ENCODE peak calls at places on chromosomes 7 and 10, in eight cellular contexts. One of them, this sample, is unnamed.

GRCh38 chr10:97097154-97097490 is 88.6 kb downstream of the SLIT1 start:
- DNase-seq in HCT116: no peak
- DNase-seq in A549: no peak
- DNase-seq in NB4: no peak
- DNase-seq in K562: no peak
- DNase-seq in H1: no peak
- DNase-seq in GM12878: no peak
- DNase-seq in HepG2: no peak
- DNase-seq in this sample: no peak

GRCh38 chr10:127298396-127298795 is 102.0 kb upstream of the INSYN2A start:
- DNase-seq in HCT116: no peak
- DNase-seq in A549: no peak
- DNase-seq in NB4: no peak
- DNase-seq in K562: no peak
- DNase-seq in H1: no peak
- DNase-seq in GM12878: no peak
- DNase-seq in HepG2: no peak
- DNase-seq in this sample: no peak

GRCh38 chr10:99908512-99908911 is 101.2 kb downstream of the DNMBP start:
- DNase-seq in HCT116: no peak
- DNase-seq in A549: no peak
- DNase-seq in NB4: peak; percentile 36
- DNase-seq in K562: no peak
- DNase-seq in H1: no peak
- DNase-seq in GM12878: no peak
- DNase-seq in HepG2: no peak
- DNase-seq in this sample: no peak

GRCh38 chr7:28490831-28491230 is 78.5 kb downstream of the CREB5 start:
- DNase-seq in HCT116: no peak
- DNase-seq in A549: no peak
- DNase-seq in NB4: no peak
- DNase-seq in K562: no peak
- DNase-seq in H1: no peak
- DNase-seq in GM12878: no peak
- DNase-seq in HepG2: no peak
- DNase-seq in this sample: no peak

GRCh38 chr7:52794621-52795020 is 240.8 kb upstream of the POM121L12 start:
- DNase-seq in HCT116: no peak
- DNase-seq in A549: no peak
- DNase-seq in NB4: no peak
- DNase-seq in K562: no peak
- DNase-seq in H1: no peak
- DNase-seq in GM12878: no peak
- DNase-seq in HepG2: no peak
- DNase-seq in this sample: no peak

GRCh38 chr10:24363070-24363469 is 154.1 kb downstream of the KIAA1217 start:
- DNase-seq in HCT116: no peak
- DNase-seq in A549: no peak
- DNase-seq in NB4: peak; percentile 15
- DNase-seq in K562: no peak
- DNase-seq in H1: no peak
- DNase-seq in GM12878: no peak
- DNase-seq in HepG2: peak; percentile 24
- DNase-seq in this sample: no peak

GRCh38 chr7:138979226-138979979 is 1.8 kb downstream of the KIAA1549 start:
- DNase-seq in HCT116: peak; percentile 10
- DNase-seq in A549: peak; percentile 49
- DNase-seq in NB4: peak; percentile 60
- DNase-seq in K562: no peak
- DNase-seq in H1: no peak
- DNase-seq in GM12878: no peak
- DNase-seq in HepG2: peak; percentile 26
- DNase-seq in this sample: no peak

GRCh38 chr10:101775273-101776131 is at the start of gene FGF8:
- DNase-seq in HCT116: no peak
- DNase-seq in A549: no peak
- DNase-seq in NB4: no peak
- DNase-seq in K562: no peak
- DNase-seq in H1: no peak
- DNase-seq in GM12878: no peak
- DNase-seq in HepG2: no peak
- DNase-seq in this sample: no peak

GRCh38 chr7:220151-220841 is 27.9 kb downstream of the FAM20C start:
- DNase-seq in HCT116: no peak
- DNase-seq in A549: no peak
- DNase-seq in NB4: no peak
- DNase-seq in K562: peak; percentile 82
- DNase-seq in H1: no peak
- DNase-seq in GM12878: no peak
- DNase-seq in HepG2: peak; percentile 45
- DNase-seq in this sample: no peak

GRCh38 chr7:146544748-146545147 is 428.1 kb downstream of the CNTNAP2 start:
- DNase-seq in HCT116: no peak
- DNase-seq in A549: no peak
- DNase-seq in NB4: no peak
- DNase-seq in K562: no peak
- DNase-seq in H1: no peak
- DNase-seq in GM12878: no peak
- DNase-seq in HepG2: no peak
- DNase-seq in this sample: no peak

GRCh38 chr7:40760997-40761396 is 626.2 kb downstream of the SUGCT start:
- DNase-seq in HCT116: no peak
- DNase-seq in A549: no peak
- DNase-seq in NB4: no peak
- DNase-seq in K562: no peak
- DNase-seq in H1: no peak
- DNase-seq in GM12878: no peak
- DNase-seq in HepG2: peak; percentile 43
- DNase-seq in this sample: no peak

GRCh38 chr10:72309290-72310240 is 35.8 kb downstream of the DDIT4 start:
- DNase-seq in HCT116: no peak
- DNase-seq in A549: no peak
- DNase-seq in NB4: peak; percentile 48
- DNase-seq in K562: no peak
- DNase-seq in H1: no peak
- DNase-seq in GM12878: no peak
- DNase-seq in HepG2: no peak
- DNase-seq in this sample: no peak

GRCh38 chr10:50439806-50440205 is 183.9 kb downstream of the SGMS1 start:
- DNase-seq in HCT116: no peak
- DNase-seq in A549: no peak
- DNase-seq in NB4: no peak
- DNase-seq in K562: no peak
- DNase-seq in H1: no peak
- DNase-seq in GM12878: no peak
- DNase-seq in HepG2: no peak
- DNase-seq in this sample: no peak

GRCh38 chr7:106755641-106756040 is 94.7 kb upstream of the CCDC71L start:
- DNase-seq in HCT116: no peak
- DNase-seq in A549: no peak
- DNase-seq in NB4: no peak
- DNase-seq in K562: no peak
- DNase-seq in H1: no peak
- DNase-seq in GM12878: no peak
- DNase-seq in HepG2: no peak
- DNase-seq in this sample: no peak

GRCh38 chr7:158818325-158819213 is 10.7 kb downstream of the ESYT2 start:
- DNase-seq in HCT116: peak; percentile 95
- DNase-seq in A549: peak; percentile 89
- DNase-seq in NB4: peak; percentile 94
- DNase-seq in K562: peak; percentile 62
- DNase-seq in H1: peak; percentile 50
- DNase-seq in GM12878: peak; percentile 47
- DNase-seq in HepG2: peak; percentile 91
- DNase-seq in this sample: peak; percentile 98

GRCh38 chr7:37329940-37330339 is 118.7 kb downstream of the ELMO1 start:
- DNase-seq in HCT116: no peak
- DNase-seq in A549: no peak
- DNase-seq in NB4: no peak
- DNase-seq in K562: no peak
- DNase-seq in H1: no peak
- DNase-seq in GM12878: no peak
- DNase-seq in HepG2: no peak
- DNase-seq in this sample: no peak

GRCh38 chr7:37336259-37336658 is 112.4 kb downstream of the ELMO1 start:
- DNase-seq in HCT116: no peak
- DNase-seq in A549: no peak
- DNase-seq in NB4: no peak
- DNase-seq in K562: no peak
- DNase-seq in H1: no peak
- DNase-seq in GM12878: peak; percentile 94
- DNase-seq in HepG2: no peak
- DNase-seq in this sample: no peak

GRCh38 chr7:37330775-37331174 is 117.9 kb downstream of the ELMO1 start:
- DNase-seq in HCT116: no peak
- DNase-seq in A549: no peak
- DNase-seq in NB4: no peak
- DNase-seq in K562: no peak
- DNase-seq in H1: no peak
- DNase-seq in GM12878: no peak
- DNase-seq in HepG2: no peak
- DNase-seq in this sample: no peak

GRCh38 chr7:37333075-37333474 is 115.6 kb downstream of the ELMO1 start:
- DNase-seq in HCT116: no peak
- DNase-seq in A549: no peak
- DNase-seq in NB4: no peak
- DNase-seq in K562: no peak
- DNase-seq in H1: no peak
- DNase-seq in GM12878: no peak
- DNase-seq in HepG2: no peak
- DNase-seq in this sample: peak; percentile 58

GRCh38 chr7:37332218-37333016 is 116.2 kb downstream of the ELMO1 start:
- DNase-seq in HCT116: no peak
- DNase-seq in A549: no peak
- DNase-seq in NB4: no peak
- DNase-seq in K562: no peak
- DNase-seq in H1: no peak
- DNase-seq in GM12878: no peak
- DNase-seq in HepG2: no peak
- DNase-seq in this sample: peak; percentile 25
- TF ChIP-seq POLR2A in HCT116: no peak
- TF ChIP-seq POLR2A in A549: no peak
- TF ChIP-seq POLR2A in NB4: no peak
- TF ChIP-seq POLR2A in K562: no peak
- TF ChIP-seq POLR2A in H1: no peak
- TF ChIP-seq POLR2A in GM12878: no peak
- TF ChIP-seq POLR2A in HepG2: no peak
- TF ChIP-seq POLR2A in this sample: no peak

DNA sequence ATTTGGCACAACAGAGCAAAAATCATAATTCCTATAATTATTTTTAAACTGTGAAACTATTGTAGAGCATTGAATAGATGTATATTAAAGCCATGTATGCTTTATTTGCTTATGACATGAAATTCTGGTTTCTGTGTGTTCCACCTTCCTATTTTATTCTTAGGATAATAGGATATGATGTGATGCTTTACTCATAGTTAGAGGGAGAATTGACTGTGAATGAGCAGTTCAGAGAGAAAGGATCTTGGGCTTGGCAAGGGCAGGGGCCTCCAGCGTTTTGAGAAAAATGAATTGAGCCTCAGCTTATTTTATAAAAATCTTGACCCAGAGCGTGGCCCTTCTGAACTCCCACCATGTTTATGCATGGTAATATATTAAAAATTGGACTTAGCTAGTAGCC is 258.4 kb upstream of the C7orf33 start:
- DNase-seq in HCT116: no peak
- DNase-seq in A549: no peak
- DNase-seq in NB4: no peak
- DNase-seq in K562: no peak
- DNase-seq in H1: no peak
- DNase-seq in GM12878: no peak
- DNase-seq in HepG2: no peak
- DNase-seq in this sample: no peak
- TF ChIP-seq MAX in HCT116: no peak
- TF ChIP-seq MAX in A549: no peak
- TF ChIP-seq MAX in NB4: no peak
- TF ChIP-seq MAX in K562: no peak
- TF ChIP-seq MAX in H1: no peak
- TF ChIP-seq MAX in GM12878: no peak
- TF ChIP-seq MAX in HepG2: no peak
- TF ChIP-seq MAX in this sample: no peak

GRCh38 chr10:61719906-61720305 is 57.2 kb downstream of the CABCOCO1 start:
- DNase-seq in HCT116: no peak
- DNase-seq in A549: no peak
- DNase-seq in NB4: no peak
- DNase-seq in K562: no peak
- DNase-seq in H1: no peak
- DNase-seq in GM12878: no peak
- DNase-seq in HepG2: no peak
- DNase-seq in this sample: no peak

DNA sequence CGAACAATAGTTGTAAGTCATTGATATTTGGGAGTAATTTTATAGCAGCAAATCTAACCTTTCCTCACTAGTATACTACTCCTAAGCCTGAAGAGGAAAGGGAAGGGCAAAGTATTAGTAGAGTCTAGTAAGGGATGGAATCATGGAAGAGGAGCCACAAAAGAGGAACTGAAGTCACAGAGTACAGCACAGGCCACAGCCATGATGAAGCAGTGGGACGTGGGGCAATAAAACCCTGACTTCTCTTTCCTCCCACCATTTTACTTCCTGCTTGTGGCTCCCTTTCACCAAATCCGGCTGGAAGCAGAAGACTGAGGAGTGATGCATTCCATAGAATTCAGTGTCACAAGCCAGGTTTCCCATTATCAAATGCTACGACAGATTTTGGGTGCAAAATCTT is 58.7 kb downstream of the CABCOCO1 start:
- DNase-seq in HCT116: no peak
- DNase-seq in A549: no peak
- DNase-seq in NB4: peak; percentile 39
- DNase-seq in K562: no peak
- DNase-seq in H1: no peak
- DNase-seq in GM12878: no peak
- DNase-seq in HepG2: no peak
- DNase-seq in this sample: no peak
- TF ChIP-seq POLR2A in HCT116: no peak
- TF ChIP-seq POLR2A in A549: no peak
- TF ChIP-seq POLR2A in NB4: no peak
- TF ChIP-seq POLR2A in K562: no peak
- TF ChIP-seq POLR2A in H1: no peak
- TF ChIP-seq POLR2A in GM12878: no peak
- TF ChIP-seq POLR2A in HepG2: no peak
- TF ChIP-seq POLR2A in this sample: no peak

DNA sequence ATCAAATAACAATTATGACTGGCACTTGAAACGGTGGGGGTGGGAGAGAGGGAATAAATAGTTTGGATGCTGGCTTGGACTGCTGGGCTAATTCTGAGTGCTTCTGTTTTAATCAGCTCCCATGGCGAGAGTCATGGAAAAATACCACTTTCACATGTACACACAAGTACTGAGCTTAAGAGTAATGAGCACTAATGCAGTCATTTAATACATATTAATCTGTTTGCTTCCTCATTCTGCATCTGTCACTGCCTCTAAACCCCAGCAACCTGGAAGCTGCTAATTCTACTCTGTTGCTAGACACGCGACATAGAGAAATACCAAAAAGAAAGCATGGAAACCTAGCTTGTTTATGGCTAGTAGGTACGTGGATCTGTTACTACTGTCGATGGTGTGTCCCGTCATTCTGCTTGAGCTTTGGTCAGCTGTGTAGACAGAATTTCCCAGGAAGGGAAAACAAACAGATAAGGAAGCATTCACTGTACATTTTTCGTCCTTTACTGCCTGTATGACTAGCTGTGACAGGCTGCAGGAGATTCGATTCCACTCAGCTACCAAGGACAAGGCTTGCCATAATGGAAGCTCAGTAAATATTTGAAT is 238.8 kb downstream of the BAMBI start:
- DNase-seq in HCT116: no peak
- DNase-seq in A549: no peak
- DNase-seq in NB4: no peak
- DNase-seq in K562: no peak
- DNase-seq in H1: no peak
- DNase-seq in GM12878: no peak
- DNase-seq in HepG2: peak; percentile 88
- DNase-seq in this sample: no peak
- TF ChIP-seq MAX in HCT116: no peak
- TF ChIP-seq MAX in A549: no peak
- TF ChIP-seq MAX in NB4: no peak
- TF ChIP-seq MAX in K562: no peak
- TF ChIP-seq MAX in H1: no peak
- TF ChIP-seq MAX in GM12878: no peak
- TF ChIP-seq MAX in HepG2: peak; percentile 39
- TF ChIP-seq MAX in this sample: no peak